ENCODE peak calls at places on chromosomes 2 and 18, in eight cellular contexts. P is AG04450; Q is tibial artery; Y is CD8-positive, alpha-beta memory T cell; U is naive thymus-derived CD4-positive, alpha-beta T cell; D is pancreas; N is CD4-positive, alpha-beta T cell; K is breast epithelium. C is an unnamed sample.

GRCh38 chr2:62881162-62881795 is 169.4 kb upstream of the OTX1 start:
- DNase-seq in P (no peak), Q (no peak), Y (no peak), U (no peak), D (no peak), N (no peak), K (no peak), C (no peak)

GRCh38 chr2:33167655-33168245 is 221.0 kb downstream of the LTBP1 start:
- DNase-seq in P (no peak), Q (no peak), Y (no peak), U (no peak), D (no peak), N (no peak), K (no peak), C (no peak)

GRCh38 chr2:69013123-69013836 is at the start of gene ANTXR1:
- DNase-seq in P (peak; percentile 45), Q (peak; percentile 81), Y (no peak), U (no peak), D (peak; percentile 65), N (no peak), K (no peak), C (no peak)

GRCh38 chr2:209525834-209526281 is 102.0 kb downstream of the MAP2 start:
- DNase-seq in P (peak; percentile 67), Q (no peak), Y (no peak), U (no peak), D (no peak), N (no peak), K (no peak), C (no peak)

GRCh38 chr2:15449542-15450236 is 111.4 kb downstream of the NBAS start:
- DNase-seq in P (no peak), Q (no peak), Y (no peak), U (no peak), D (no peak), N (no peak), K (no peak), C (no peak)

GRCh38 chr2:131673400-131674173 is 145.9 kb downstream of the CCDC74A start:
- DNase-seq in P (no peak), Q (peak; percentile 87), Y (peak; percentile 71), U (peak; percentile 38), D (peak; percentile 92), N (no peak), K (peak; percentile 77), C (peak; percentile 33)

GRCh38 chr2:232600053-232600773 is 33.2 kb upstream of the EFHD1 start:
- DNase-seq in P (no peak), Q (no peak), Y (no peak), U (no peak), D (no peak), N (no peak), K (no peak), C (no peak)

GRCh38 chr2:11697103-11697871 is 27.3 kb upstream of the NTSR2 start:
- DNase-seq in P (no peak), Q (peak; percentile 83), Y (no peak), U (no peak), D (no peak), N (no peak), K (no peak), C (no peak)

GRCh38 chr18:3529597-3529996 is 79.6 kb downstream of the TGIF1 start:
- DNase-seq in P (no peak), Q (no peak), Y (no peak), U (no peak), D (no peak), N (no peak), K (no peak), C (no peak)

GRCh38 chr2:168145598-168145997 is 101.8 kb downstream of the STK39 start:
- DNase-seq in P (no peak), Q (no peak), Y (no peak), U (no peak), D (no peak), N (no peak), K (no peak), C (no peak)

DNA sequence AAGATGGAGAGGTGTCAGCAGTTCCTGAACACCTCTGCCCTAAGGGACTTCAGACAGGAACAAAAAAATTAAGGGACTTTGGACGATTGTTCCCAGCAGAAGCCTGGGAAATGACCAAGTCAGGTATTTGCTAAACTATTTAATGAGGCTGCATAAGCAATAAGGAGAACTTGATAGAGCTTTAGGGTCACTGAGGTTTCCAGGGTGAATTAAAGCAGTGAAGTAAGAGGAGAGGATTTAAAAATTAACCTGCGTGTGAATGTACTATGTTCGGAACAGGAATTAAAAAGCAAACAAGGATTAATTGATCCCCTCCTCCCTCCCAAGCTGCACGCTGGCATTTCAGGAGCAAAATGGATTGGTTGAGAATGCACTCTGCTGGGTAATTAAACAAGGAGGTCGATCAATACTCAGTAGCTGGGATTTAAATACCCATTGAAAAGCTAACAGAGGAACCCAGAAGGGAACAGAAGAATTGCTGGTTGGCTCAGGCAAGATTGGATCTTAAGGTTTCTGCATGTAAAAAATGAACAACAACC is 157.2 kb downstream of the RNF152 start:
- DNase-seq in P (no peak), Q (no peak), Y (no peak), U (no peak), D (no peak), N (no peak), K (no peak), C (no peak)
- H3K9me3 ChIP-seq in P (no peaks in the 10 kb centered on the region), Q (no peaks in the 10 kb centered on the region), Y (no peaks in the 10 kb centered on the region), U (no peaks in the 10 kb centered on the region), D (no peaks in the 10 kb centered on the region), N (no peaks in the 10 kb centered on the region), K (no peaks in the 10 kb centered on the region), C (no peaks in the 10 kb centered on the region)

GRCh38 chr2:120148229-120148628 is 75.0 kb downstream of the TMEM185B start:
- DNase-seq in P (no peak), Q (no peak), Y (no peak), U (no peak), D (no peak), N (no peak), K (no peak), C (no peak)
- H3K9me3 ChIP-seq in P (peaks cover 14% of the 10 kb centered on the region), Q (no peaks in the 10 kb centered on the region), Y (no peaks in the 10 kb centered on the region), U (no peaks in the 10 kb centered on the region), D (no peaks in the 10 kb centered on the region), N (no peaks in the 10 kb centered on the region), K (peaks cover 17% of the 10 kb centered on the region), C (no peaks in the 10 kb centered on the region)

GRCh38 chr2:112836695-112837117 is at the start of gene IL1B:
- DNase-seq in P (peak; percentile 23), Q (no peak), Y (no peak), U (no peak), D (no peak), N (no peak), K (no peak), C (no peak)
- H3K9me3 ChIP-seq in P (no peaks in the 10 kb centered on the region), Q (no peaks in the 10 kb centered on the region), Y (no peaks in the 10 kb centered on the region), U (no peaks in the 10 kb centered on the region), D (no peaks in the 10 kb centered on the region), N (no peaks in the 10 kb centered on the region), K (no peaks in the 10 kb centered on the region), C (no peaks in the 10 kb centered on the region)

GRCh38 chr2:10126627-10127026 is 4.1 kb downstream of the RRM2 start:
- DNase-seq in P (no peak), Q (no peak), Y (no peak), U (no peak), D (peak; percentile 30), N (no peak), K (no peak), C (no peak)
- H3K9me3 ChIP-seq in P (no peaks in the 10 kb centered on the region), Q (no peaks in the 10 kb centered on the region), Y (no peaks in the 10 kb centered on the region), U (no peaks in the 10 kb centered on the region), D (no peaks in the 10 kb centered on the region), N (no peaks in the 10 kb centered on the region), K (no peaks in the 10 kb centered on the region), C (no peaks in the 10 kb centered on the region)

GRCh38 chr2:54531558-54531957 is 75.4 kb downstream of the SPTBN1 start:
- DNase-seq in P (no peak), Q (no peak), Y (no peak), U (no peak), D (no peak), N (no peak), K (no peak), C (no peak)

GRCh38 chr2:54529935-54530334 is 73.8 kb downstream of the SPTBN1 start:
- DNase-seq in P (no peak), Q (no peak), Y (no peak), U (no peak), D (no peak), N (no peak), K (no peak), C (no peak)

GRCh38 chr2:54525321-54525720 is 69.2 kb downstream of the SPTBN1 start:
- DNase-seq in P (no peak), Q (no peak), Y (no peak), U (no peak), D (no peak), N (no peak), K (no peak), C (no peak)

GRCh38 chr2:54526226-54526879 is 70.2 kb downstream of the SPTBN1 start:
- DNase-seq in P (no peak), Q (no peak), Y (no peak), U (no peak), D (no peak), N (no peak), K (no peak), C (no peak)

GRCh38 chr2:54528311-54528945 is 72.3 kb downstream of the SPTBN1 start:
- DNase-seq in P (no peak), Q (no peak), Y (no peak), U (no peak), D (no peak), N (no peak), K (no peak), C (no peak)
- H3K9me3 ChIP-seq in P (no peaks in the 10 kb centered on the region), Q (no peaks in the 10 kb centered on the region), Y (no peaks in the 10 kb centered on the region), U (no peaks in the 10 kb centered on the region), D (no peaks in the 10 kb centered on the region), N (no peaks in the 10 kb centered on the region), K (no peaks in the 10 kb centered on the region), C (no peaks in the 10 kb centered on the region)

GRCh38 chr2:186009341-186009740 is 270.7 kb downstream of the FSIP2 start:
- DNase-seq in P (no peak), Q (no peak), Y (no peak), U (no peak), D (no peak), N (no peak), K (no peak), C (no peak)
- H3K9me3 ChIP-seq in P (no peaks in the 10 kb centered on the region), Q (no peaks in the 10 kb centered on the region), Y (no peaks in the 10 kb centered on the region), U (no peaks in the 10 kb centered on the region), D (no peaks in the 10 kb centered on the region), N (peaks cover 5% of the 10 kb centered on the region), K (peaks cover 39% of the 10 kb centered on the region), C (no peaks in the 10 kb centered on the region)

DNA sequence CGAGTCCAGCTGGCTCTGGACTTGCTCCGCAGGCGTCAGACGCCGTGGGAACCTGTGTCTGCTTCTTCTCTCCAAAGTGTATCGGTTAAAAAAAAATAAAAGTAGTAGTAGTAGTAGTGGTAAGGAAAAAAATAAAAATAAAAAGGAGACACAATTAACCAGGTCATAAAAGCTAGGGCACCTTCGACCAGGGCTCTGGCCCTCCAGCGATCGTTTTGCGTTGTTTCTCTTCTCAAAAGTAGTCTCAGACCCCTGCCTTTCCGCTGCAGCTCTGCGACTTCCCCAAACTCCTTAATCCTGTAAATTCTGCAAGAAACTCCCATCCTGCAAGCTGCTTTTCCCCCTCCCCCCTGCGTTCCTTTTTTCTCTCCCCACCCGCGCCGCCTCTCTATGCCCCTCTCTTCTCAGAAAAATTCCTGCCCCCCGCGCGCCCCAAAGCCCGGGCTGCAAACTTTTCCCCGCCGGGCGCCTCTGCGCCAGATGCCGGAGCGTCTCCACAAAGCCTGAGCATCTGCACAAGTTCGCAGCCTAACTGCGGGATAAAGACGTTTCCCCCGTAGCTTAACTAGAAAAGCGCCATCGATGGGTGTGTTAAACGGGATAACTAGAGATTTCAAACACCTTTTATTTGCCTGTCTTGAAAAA is 1.9 kb upstream of the SALL3 start:
- DNase-seq in P (no peak), Q (no peak), Y (no peak), U (no peak), D (no peak), N (no peak), K (no peak), C (no peak)
- H3K9me3 ChIP-seq in P (peaks cover 11% of the 10 kb centered on the region), Q (no peaks in the 10 kb centered on the region), Y (no peaks in the 10 kb centered on the region), U (no peaks in the 10 kb centered on the region), D (no peaks in the 10 kb centered on the region), N (no peaks in the 10 kb centered on the region), K (no peaks in the 10 kb centered on the region), C (no peaks in the 10 kb centered on the region)

C was measured in T-helper 17 cell.